ENCODE peak calls at places on chromosomes 1 and 21, in seven cellular contexts. U is suprapubic skin, W is GM12892, Q is IMR-90, M is tibial nerve, T is ovary, B is sigmoid colon. A is an unnamed sample.
A peak's percentile ranks its signal among the peaks of the same experiment; 100 is the strongest.

GRCh38 chr1:232472485-232473041 is 157.4 kb downstream of the SIPA1L2 start:
- DNase-seq in U (no peak), W (no peak), Q (peak; percentile 83), M (no peak), T (no peak), B (no peak), A (no peak)

GRCh38 chr1:178052650-178053461 is 41.0 kb upstream of the RASAL2 start:
- DNase-seq in U (no peak), W (no peak), Q (peak; percentile 27), M (no peak), T (no peak), B (no peak), A (no peak)

GRCh38 chr1:203025721-203026665 is at the start of gene PPFIA4:
- DNase-seq in U (peak; percentile 88), W (peak; percentile 92), Q (peak; percentile 75), M (peak; percentile 73), T (peak; percentile 84), B (peak; percentile 93), A (peak; percentile 95)

GRCh38 chr1:47180603-47181094 is 9.2 kb downstream of the PDZK1IP1 start:
- DNase-seq in U (no peak), W (no peak), Q (no peak), M (no peak), T (no peak), B (no peak), A (peak; percentile 19)

GRCh38 chr1:191034126-191034525 is 556.5 kb upstream of the BRINP3 start:
- DNase-seq in U (no peak), W (no peak), Q (no peak), M (no peak), T (no peak), B (no peak), A (no peak)

GRCh38 chr1:67188137-67188536 is 21.9 kb downstream of the IL23R start:
- DNase-seq in U (no peak), W (no peak), Q (no peak), M (no peak), T (no peak), B (no peak), A (no peak)

GRCh38 chr1:116677474-116678062 is 10.0 kb upstream of the IGSF3 start:
- DNase-seq in U (no peak), W (no peak), Q (no peak), M (no peak), T (no peak), B (no peak), A (no peak)

GRCh38 chr1:230681599-230681998 is 32.3 kb downstream of the AGT start:
- DNase-seq in U (no peak), W (no peak), Q (peak; percentile 85), M (no peak), T (peak; percentile 16), B (no peak), A (no peak)

GRCh38 chr1:221045842-221046831 is 166.9 kb downstream of the HLX start:
- DNase-seq in U (no peak), W (no peak), Q (peak; percentile 38), M (no peak), T (no peak), B (no peak), A (no peak)

GRCh38 chr1:27044613-27045091 is 32.0 kb upstream of the TENT5B start:
- DNase-seq in U (peak; percentile 92), W (peak; percentile 57), Q (peak; percentile 64), M (peak; percentile 91), T (peak; percentile 81), B (peak; percentile 93), A (peak; percentile 96)

GRCh38 chr1:208207388-208208131 is 36.6 kb downstream of the PLXNA2 start:
- DNase-seq in U (no peak), W (no peak), Q (peak; percentile 94), M (no peak), T (no peak), B (no peak), A (no peak)

GRCh38 chr21:34904526-34905298 is 144.4 kb downstream of the RUNX1 start:
- DNase-seq in U (no peak), W (no peak), Q (no peak), M (no peak), T (no peak), B (no peak), A (no peak)

GRCh38 chr21:45329261-45330074 is 41.8 kb upstream of the POFUT2 start:
- DNase-seq in U (no peak), W (no peak), Q (no peak), M (no peak), T (peak; percentile 13), B (peak; percentile 70), A (peak; percentile 61)

GRCh38 chr1:17795836-17796645 is 40.9 kb downstream of the ACTL8 start:
- DNase-seq in U (peak; percentile 57), W (no peak), Q (no peak), M (no peak), T (no peak), B (no peak), A (no peak)

GRCh38 chr1:115198938-115199337 is 109.6 kb upstream of the TSPAN2 start:
- DNase-seq in U (no peak), W (no peak), Q (peak; percentile 63), M (no peak), T (peak; percentile 35), B (no peak), A (no peak)

GRCh38 chr1:190320952-190321351 is 156.7 kb downstream of the BRINP3 start:
- DNase-seq in U (no peak), W (no peak), Q (peak; percentile 63), M (no peak), T (no peak), B (no peak), A (no peak)

GRCh38 chr21:44920694-44921604 is at the start of gene ITGB2:
- DNase-seq in U (no peak), W (no peak), Q (no peak), M (no peak), T (no peak), B (no peak), A (peak; percentile 97)

GRCh38 chr1:41361495-41362356 is 492 bp downstream of the FOXO6 start:
- DNase-seq in U (no peak), W (peak; percentile 31), Q (no peak), M (no peak), T (no peak), B (no peak), A (peak; percentile 90)

GRCh38 chr1:3028531-3029282 is 7.4 kb downstream of the ACTRT2 start:
- DNase-seq in U (peak; percentile 50), W (no peak), Q (no peak), M (no peak), T (no peak), B (peak; percentile 53), A (peak; percentile 58)

GRCh38 chr1:202733251-202733650 is 23.0 kb upstream of the SYT2 start:
- DNase-seq in U (no peak), W (no peak), Q (no peak), M (no peak), T (no peak), B (no peak), A (no peak)

GRCh38 chr1:196535727-196536126 is 72.5 kb downstream of the KCNT2 start:
- DNase-seq in U (no peak), W (no peak), Q (peak; percentile 39), M (no peak), T (no peak), B (no peak), A (peak; percentile 33)

GRCh38 chr1:64814427-64814826 is 69.6 kb downstream of the RAVER2 start:
- DNase-seq in U (no peak), W (no peak), Q (no peak), M (no peak), T (no peak), B (no peak), A (no peak)

GRCh38 chr1:8818325-8818775 is 910 bp upstream of the RERE start:
- DNase-seq in U (no peak), W (no peak), Q (peak; percentile 82), M (no peak), T (peak; percentile 25), B (peak; percentile 79), A (no peak)

GRCh38 chr1:109721971-109722370 is 9.9 kb downstream of the GSTM5 start:
- DNase-seq in U (no peak), W (no peak), Q (no peak), M (no peak), T (no peak), B (no peak), A (no peak)

DNA sequence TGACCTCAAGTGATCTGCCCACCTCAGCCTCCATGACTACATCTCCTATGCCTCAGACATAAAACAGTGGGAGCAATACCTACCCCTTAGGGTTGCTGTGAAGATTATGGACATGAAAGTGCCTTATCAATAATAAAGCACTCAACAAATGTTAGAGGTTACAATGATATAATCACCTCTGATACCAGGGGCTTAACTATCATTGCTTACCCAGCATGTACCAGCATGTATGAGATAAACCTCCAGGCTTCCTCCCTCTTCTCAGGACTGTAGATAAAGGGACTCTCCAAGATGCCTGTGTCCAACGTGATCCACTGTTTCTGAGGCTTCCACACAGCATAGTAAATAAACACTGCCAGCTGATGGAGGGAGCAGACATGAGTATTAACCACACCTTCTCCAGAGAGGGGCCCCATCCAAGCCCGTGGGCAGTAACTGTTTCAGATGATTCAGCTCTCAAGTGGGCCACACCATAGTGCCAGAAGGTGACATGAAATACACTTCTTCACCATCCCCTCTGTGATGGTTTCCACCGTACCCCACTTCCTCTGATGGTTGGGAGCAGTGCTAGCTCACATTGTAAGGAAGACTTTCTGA is 26.2 kb downstream of the RHBDL2 start:
- DNase-seq in U (no peak), W (no peak), Q (peak; percentile 60), M (no peak), T (no peak), B (no peak), A (no peak)
- TF ChIP-seq POLR2A in U (no peak), W (no peak), Q (no peak), M (no peak), T (no peak), B (no peak), A (no peak)

GRCh38 chr1:84077476-84078107 is 66.5 kb upstream of the PRKACB start:
- DNase-seq in U (peak; percentile 81), W (peak; percentile 85), Q (peak; percentile 64), M (peak; percentile 26), T (peak; percentile 65), B (peak; percentile 78), A (peak; percentile 93)
- TF ChIP-seq POLR2A in U (no peak), W (peak; percentile 65), Q (peak; percentile 81), M (peak; percentile 30), T (no peak), B (peak; percentile 32), A (no peak)

GRCh38 chr1:31155216-31155806 is 84.4 kb downstream of the NKAIN1 start:
- DNase-seq in U (peak; percentile 82), W (peak; percentile 67), Q (peak; percentile 32), M (peak; percentile 18), T (peak; percentile 51), B (peak; percentile 82), A (peak; percentile 88)
- TF ChIP-seq POLR2A in U (no peak), W (no peak), Q (peak; percentile 36), M (no peak), T (no peak), B (no peak), A (no peak)

GRCh38 chr1:192807968-192808587 is 761 bp upstream of the RGS2 start:
- DNase-seq in U (no peak), W (no peak), Q (peak; percentile 71), M (no peak), T (no peak), B (no peak), A (no peak)

GRCh38 chr1:192810253-192810880 is 1.5 kb downstream of the RGS2 start:
- DNase-seq in U (no peak), W (no peak), Q (peak; percentile 82), M (no peak), T (no peak), B (peak; percentile 73), A (no peak)

GRCh38 chr1:192811594-192812239 is 2.9 kb downstream of the RGS2 start:
- DNase-seq in U (no peak), W (no peak), Q (peak; percentile 5), M (no peak), T (no peak), B (no peak), A (no peak)

GRCh38 chr1:192808588-192809285 is at the start of gene RGS2:
- DNase-seq in U (peak; percentile 93), W (peak; percentile 63), Q (peak; percentile 95), M (peak; percentile 82), T (peak; percentile 92), B (peak; percentile 98), A (peak; percentile 98)

GRCh38 chr1:192809286-192810252 is 730 bp downstream of the RGS2 start:
- DNase-seq in U (no peak), W (no peak), Q (peak; percentile 65), M (no peak), T (peak; percentile 25), B (peak; percentile 72), A (peak; percentile 85)
- TF ChIP-seq POLR2A in U (no peak), W (no peak), Q (peak; percentile 1), M (no peak), T (no peak), B (no peak), A (no peak)

A was measured in spleen.